ENCODE peak calls at places on chromosomes 6 and 20, in seven cellular contexts. M is stimulated activated naive CD8-positive, alpha-beta T cell treated with anti-CD3 and anti-CD28 coated beads, Interleukin-15, Interleukin-2, amounts not matched to agents 100 U/mL and 50 U/mL, for 24 hours; J is activated B cell treated with CpG ODN at 0.5 μM for 24 hours; F is GM23338; X is activated T-helper 1 cell treated with Interleukin-2 at 50 U/mL for 16 hours; Z is myocyte; H is Ammon's horn. E is an unnamed sample.

GRCh38 chr6:113856011-113856551 is 1.1 kb upstream of the MARCKS start:
- DNase-seq in M (peak), J (no peak), F (peak), X (no peak), Z (peak), H (peak), E (peak)

GRCh38 chr20:19451591-19452295 is 239.3 kb downstream of the SLC24A3 start:
- DNase-seq in M (no peak), J (no peak), F (no peak), X (no peak), Z (peak), H (no peak), E (no peak)

GRCh38 chr6:147936703-147937102 is 405.9 kb upstream of the SASH1 start:
- DNase-seq in M (no peak), J (no peak), F (no peak), X (no peak), Z (no peak), H (no peak), E (no peak)

GRCh38 chr6:128826606-128827005 is 56.3 kb upstream of the LAMA2 start:
- DNase-seq in M (no peak), J (no peak), F (no peak), X (no peak), Z (no peak), H (peak), E (no peak)

GRCh38 chr20:36090223-36090622 is 64.3 kb upstream of the EPB41L1 start:
- DNase-seq in M (no peak), J (no peak), F (no peak), X (no peak), Z (no peak), H (no peak), E (no peak)

GRCh38 chr6:31765559-31765909 is 3.1 kb downstream of the SAPCD1 start:
- DNase-seq in M (no peak), J (no peak), F (no peak), X (no peak), Z (no peak), H (no peak), E (no peak)

GRCh38 chr6:72740135-72740534 is 118.3 kb downstream of the KCNQ5 start:
- DNase-seq in M (no peak), J (no peak), F (no peak), X (no peak), Z (no peak), H (no peak), E (no peak)

GRCh38 chr20:38113401-38114325 is 51.4 kb downstream of the TGM2 start:
- DNase-seq in M (peak), J (no peak), F (peak), X (no peak), Z (peak), H (no peak), E (no peak)

GRCh38 chr6:11538049-11538798 is 675 bp downstream of the TMEM170B start:
- DNase-seq in M (peak), J (peak), F (peak), X (peak), Z (peak), H (peak), E (peak)

GRCh38 chr20:59698598-59698997 is 94.3 kb downstream of the PHACTR3 start:
- DNase-seq in M (no peak), J (no peak), F (no peak), X (no peak), Z (no peak), H (no peak), E (no peak)

E was measured in midbrain.